ENCODE peak calls at places on chromosomes 11 and 22, in six cellular contexts. One of them, this sample, is unnamed. For H3K4me1, the result is how much of the 10 kb centered on the place peaks cover.

GRCh38 chr11:127939000-127939399 is 648.4 kb downstream of the ETS1 start:
- DNase-seq in PC-3: peak
- DNase-seq in fibroblast of lung: no peak
- DNase-seq in K562: no peak
- DNase-seq in neural progenitor cell: no peak
- DNase-seq in HCT116: no peak
- DNase-seq in this sample: no peak

GRCh38 chr11:132318421-132319157 is 948.2 kb downstream of the NTM start:
- DNase-seq in K562: no peak
- DNase-seq in HCT116: no peak
- DNase-seq in fibroblast of lung: peak
- DNase-seq in PC-3: peak
- DNase-seq in neural progenitor cell: no peak
- DNase-seq in this sample: no peak

GRCh38 chr22:16936625-16937024 is 71.4 kb downstream of the GAB4 start:
- DNase-seq in K562: no peak
- DNase-seq in fibroblast of lung: no peak
- DNase-seq in PC-3: no peak
- DNase-seq in HCT116: no peak
- DNase-seq in neural progenitor cell: no peak
- DNase-seq in this sample: no peak

GRCh38 chr11:46290598-46291309 is 13.3 kb downstream of the CREB3L1 start:
- DNase-seq in neural progenitor cell: peak
- DNase-seq in K562: peak
- DNase-seq in PC-3: peak
- DNase-seq in fibroblast of lung: peak
- DNase-seq in HCT116: no peak
- DNase-seq in this sample: no peak

GRCh38 chr22:49748514-49748913 is 79.2 kb downstream of the BRD1 start:
- DNase-seq in K562: no peak
- DNase-seq in PC-3: no peak
- DNase-seq in fibroblast of lung: no peak
- DNase-seq in neural progenitor cell: no peak
- DNase-seq in HCT116: no peak
- DNase-seq in this sample: no peak

GRCh38 chr22:26461188-26461810 is 22.3 kb downstream of the HPS4 start:
- DNase-seq in PC-3: peak
- DNase-seq in HCT116: peak
- DNase-seq in K562: peak
- DNase-seq in neural progenitor cell: peak
- DNase-seq in fibroblast of lung: peak
- DNase-seq in this sample: peak

GRCh38 chr11:80958414-80958813 is 1517.6 kb upstream of the TENM4 start:
- DNase-seq in HCT116: no peak
- DNase-seq in PC-3: peak
- DNase-seq in neural progenitor cell: no peak
- DNase-seq in fibroblast of lung: peak
- DNase-seq in K562: no peak
- DNase-seq in this sample: no peak

GRCh38 chr11:72738199-72739141 is 13.7 kb downstream of the ARAP1 start:
- DNase-seq in HCT116: no peak
- DNase-seq in neural progenitor cell: no peak
- DNase-seq in K562: peak
- DNase-seq in PC-3: peak
- DNase-seq in fibroblast of lung: peak
- DNase-seq in this sample: peak

GRCh38 chr11:117876341-117877119 is at the start of gene FXYD6:
- DNase-seq in K562: peak
- DNase-seq in HCT116: no peak
- DNase-seq in neural progenitor cell: peak
- DNase-seq in fibroblast of lung: peak
- DNase-seq in PC-3: no peak
- DNase-seq in this sample: no peak

GRCh38 chr22:48885271-48885918 is 942.3 kb downstream of the BRD1 start:
- DNase-seq in PC-3: no peak
- DNase-seq in HCT116: no peak
- DNase-seq in K562: no peak
- DNase-seq in fibroblast of lung: no peak
- DNase-seq in neural progenitor cell: no peak
- DNase-seq in this sample: no peak

GRCh38 chr11:16982809-16983208 is 31.4 kb downstream of the PLEKHA7 start:
- DNase-seq in K562: no peak
- DNase-seq in neural progenitor cell: no peak
- DNase-seq in PC-3: no peak
- DNase-seq in fibroblast of lung: no peak
- DNase-seq in HCT116: no peak
- DNase-seq in this sample: no peak

GRCh38 chr11:16979708-16980622 is 34.2 kb downstream of the PLEKHA7 start:
- DNase-seq in fibroblast of lung: no peak
- DNase-seq in PC-3: no peak
- DNase-seq in neural progenitor cell: peak
- DNase-seq in HCT116: no peak
- DNase-seq in K562: no peak
- DNase-seq in this sample: no peak

GRCh38 chr11:16984229-16984628 is 30.0 kb downstream of the PLEKHA7 start:
- DNase-seq in K562: no peak
- DNase-seq in fibroblast of lung: no peak
- DNase-seq in PC-3: no peak
- DNase-seq in HCT116: no peak
- DNase-seq in neural progenitor cell: no peak
- DNase-seq in this sample: no peak

GRCh38 chr11:16982256-16982671 is 31.9 kb downstream of the PLEKHA7 start:
- DNase-seq in fibroblast of lung: no peak
- DNase-seq in PC-3: no peak
- DNase-seq in HCT116: no peak
- DNase-seq in neural progenitor cell: no peak
- DNase-seq in K562: no peak
- DNase-seq in this sample: no peak

DNA sequence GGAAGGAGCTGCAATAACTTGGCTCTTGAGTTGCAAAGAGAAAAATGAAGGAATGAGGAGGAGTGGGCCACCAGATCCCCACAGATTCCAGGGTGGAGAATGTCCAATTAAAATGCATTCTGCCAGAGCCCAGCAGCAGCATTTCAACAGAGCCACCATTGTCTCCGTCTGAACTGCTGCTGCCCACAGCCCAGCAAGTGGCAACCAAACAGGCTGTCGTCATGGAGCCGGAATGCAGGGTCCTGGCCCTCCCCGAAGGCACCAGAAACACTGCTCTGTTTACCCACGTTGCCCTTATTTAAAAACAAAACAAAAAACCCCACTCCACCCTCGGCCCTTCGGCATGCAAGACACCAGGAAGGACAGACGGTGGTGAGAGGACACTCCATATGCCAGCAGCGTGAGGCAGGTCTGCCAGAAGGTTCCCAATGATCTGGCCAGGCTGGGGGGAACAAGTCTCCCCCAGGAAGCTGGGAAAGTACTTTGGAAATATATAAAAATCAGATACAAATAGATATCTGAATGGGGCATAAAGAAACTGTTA is 32.5 kb downstream of the PLEKHA7 start:
- DNase-seq in fibroblast of lung: peak
- DNase-seq in PC-3: no peak
- DNase-seq in HCT116: peak
- DNase-seq in neural progenitor cell: peak
- DNase-seq in K562: no peak
- DNase-seq in this sample: no peak
- H3K4me2 ChIP-seq in fibroblast of lung: no peak
- H3K4me2 ChIP-seq in PC-3: no peak
- H3K4me2 ChIP-seq in HCT116: peak
- H3K4me2 ChIP-seq in neural progenitor cell: peak
- H3K4me2 ChIP-seq in K562: no peak
- H3K4me2 ChIP-seq in this sample: no peak

DNA sequence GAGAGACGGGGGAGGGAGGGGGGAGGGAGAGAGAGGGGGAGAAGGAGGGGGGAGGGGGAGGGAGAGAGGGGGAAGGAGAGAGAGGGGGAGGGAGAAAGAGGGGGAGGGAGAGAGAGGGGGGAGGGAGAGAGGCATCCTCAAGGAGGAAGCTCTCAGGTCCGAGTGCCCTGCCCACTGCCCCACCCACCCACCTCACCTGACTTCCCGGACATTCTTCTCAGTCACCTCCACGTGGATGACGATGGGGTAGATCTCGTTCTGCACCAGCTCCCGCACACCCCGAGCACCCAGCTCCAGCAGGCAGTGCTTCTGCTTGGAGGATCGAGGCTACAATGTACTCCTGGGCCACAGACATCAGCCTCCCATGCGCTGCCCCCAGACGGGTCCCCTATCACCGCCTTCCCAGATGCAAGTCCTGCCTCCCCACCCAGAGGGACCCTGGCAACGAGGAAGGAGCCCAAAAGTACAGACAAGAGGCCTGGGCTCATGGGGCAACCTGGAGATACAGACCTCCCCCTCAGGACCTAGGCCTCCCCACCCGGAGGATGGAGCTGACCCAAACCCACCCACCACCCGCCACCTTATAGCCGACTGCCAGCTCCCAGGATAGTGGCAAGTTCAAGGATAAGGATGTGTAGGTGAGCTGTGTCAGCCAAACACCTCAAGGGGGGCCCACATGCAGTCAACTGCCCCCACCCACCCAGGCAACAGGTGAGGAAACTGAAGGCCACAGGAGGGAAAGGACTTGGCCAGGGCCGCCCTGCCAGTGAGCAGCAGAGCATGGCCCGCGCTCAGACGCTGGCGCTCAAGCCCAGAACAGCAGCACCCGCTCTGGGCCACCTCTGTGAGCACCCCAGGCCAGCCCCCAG is 5.6 kb upstream of the MFNG start:
- DNase-seq in K562: peak
- DNase-seq in PC-3: no peak
- DNase-seq in HCT116: no peak
- DNase-seq in fibroblast of lung: no peak
- DNase-seq in neural progenitor cell: no peak
- DNase-seq in this sample: peak
- H3K4me1 ChIP-seq in K562: under half
- H3K4me1 ChIP-seq in PC-3: under half
- H3K4me1 ChIP-seq in HCT116: under half
- H3K4me1 ChIP-seq in fibroblast of lung: under half
- H3K4me1 ChIP-seq in neural progenitor cell: under half
- H3K4me1 ChIP-seq in this sample: half or more

GRCh38 chr11:111715142-111715816 is 50.9 kb downstream of the PPP2R1B start:
- DNase-seq in HCT116: no peak
- DNase-seq in PC-3: no peak
- DNase-seq in neural progenitor cell: no peak
- DNase-seq in K562: no peak
- DNase-seq in fibroblast of lung: no peak
- DNase-seq in this sample: peak

GRCh38 chr11:111720801-111721494 is 45.2 kb downstream of the PPP2R1B start:
- DNase-seq in fibroblast of lung: no peak
- DNase-seq in HCT116: no peak
- DNase-seq in PC-3: no peak
- DNase-seq in neural progenitor cell: no peak
- DNase-seq in K562: no peak
- DNase-seq in this sample: no peak

GRCh38 chr11:111714522-111714921 is 51.7 kb downstream of the PPP2R1B start:
- DNase-seq in PC-3: no peak
- DNase-seq in HCT116: no peak
- DNase-seq in neural progenitor cell: no peak
- DNase-seq in fibroblast of lung: no peak
- DNase-seq in K562: no peak
- DNase-seq in this sample: peak

GRCh38 chr11:111719379-111719778 is 46.8 kb downstream of the PPP2R1B start:
- DNase-seq in K562: no peak
- DNase-seq in fibroblast of lung: peak
- DNase-seq in HCT116: no peak
- DNase-seq in neural progenitor cell: no peak
- DNase-seq in PC-3: peak
- DNase-seq in this sample: no peak

DNA sequence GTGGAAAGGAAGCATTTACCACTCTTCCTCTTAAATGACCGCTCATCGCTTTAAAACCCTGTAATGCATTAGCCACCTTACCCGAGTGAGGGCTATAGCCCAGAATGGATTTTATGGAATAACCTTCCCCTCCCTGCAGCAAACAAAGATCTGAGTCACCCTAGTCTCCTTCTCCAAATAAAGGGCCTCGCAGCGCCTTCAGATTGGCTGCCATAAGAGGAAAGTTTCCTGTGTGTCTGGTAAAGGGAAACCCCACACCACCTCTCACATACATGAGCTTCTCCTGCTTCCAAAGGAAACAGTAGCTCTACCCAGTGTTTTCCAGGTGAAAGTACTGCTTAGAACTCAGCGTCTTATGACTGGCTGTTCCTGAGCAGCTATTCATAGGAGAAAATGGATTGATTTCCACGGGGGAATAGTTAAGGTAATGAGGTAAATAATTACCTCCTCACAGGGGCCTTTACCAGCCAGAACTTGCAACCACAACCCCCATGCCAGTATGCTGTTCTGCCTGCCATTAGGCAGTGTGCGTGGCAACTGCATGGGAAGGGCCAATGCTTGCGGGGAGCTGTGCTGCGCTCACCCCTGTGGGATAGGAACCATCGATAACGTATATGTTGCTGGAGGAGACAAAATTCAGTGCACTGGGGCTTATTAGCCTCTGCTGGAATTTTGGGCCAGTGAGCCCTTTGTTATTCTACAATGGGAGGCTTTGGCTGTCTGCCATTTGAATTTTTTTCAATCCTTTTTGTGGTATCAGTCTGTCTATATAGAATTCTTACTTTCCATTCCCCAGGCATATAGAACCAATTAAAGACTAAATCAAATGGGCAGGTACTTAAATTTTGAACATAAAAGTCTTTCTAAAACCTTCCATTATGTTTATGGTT is 47.5 kb downstream of the PPP2R1B start:
- DNase-seq in neural progenitor cell: peak
- DNase-seq in PC-3: peak
- DNase-seq in fibroblast of lung: peak
- DNase-seq in K562: no peak
- DNase-seq in HCT116: no peak
- DNase-seq in this sample: no peak
- H3K4me2 ChIP-seq in neural progenitor cell: peak
- H3K4me2 ChIP-seq in PC-3: peak
- H3K4me2 ChIP-seq in fibroblast of lung: peak
- H3K4me2 ChIP-seq in K562: no peak
- H3K4me2 ChIP-seq in HCT116: no peak
- H3K4me2 ChIP-seq in this sample: no peak

DNA sequence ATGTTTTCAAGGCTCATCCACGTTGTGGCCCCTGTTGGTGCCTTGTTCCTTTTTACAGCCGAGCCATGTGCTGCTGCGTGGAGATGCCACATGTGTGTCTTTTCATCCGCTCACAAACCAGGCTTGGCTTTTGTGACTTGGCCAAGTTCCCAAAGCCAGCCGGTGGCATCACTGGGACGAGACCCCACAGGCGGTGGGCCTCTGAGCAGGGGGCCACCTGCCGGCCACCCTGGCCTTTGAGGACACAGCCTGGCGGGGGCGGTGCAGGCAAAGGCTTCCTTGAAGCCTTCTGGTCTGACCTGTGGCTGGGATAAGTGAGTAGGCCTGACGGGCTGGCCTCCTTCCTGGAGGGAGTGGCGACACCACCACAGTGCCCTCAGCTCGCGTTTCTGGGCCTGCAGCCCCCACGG is 10.6 kb downstream of the GRK2 start:
- DNase-seq in K562: peak
- DNase-seq in HCT116: no peak
- DNase-seq in neural progenitor cell: peak
- DNase-seq in PC-3: no peak
- DNase-seq in fibroblast of lung: peak
- DNase-seq in this sample: peak
- H3K4me1 ChIP-seq in K562: half or more
- H3K4me1 ChIP-seq in HCT116: under half
- H3K4me1 ChIP-seq in neural progenitor cell: under half
- H3K4me1 ChIP-seq in PC-3: under half
- H3K4me1 ChIP-seq in fibroblast of lung: under half
- H3K4me1 ChIP-seq in this sample: half or more

This sample was measured in OCI-LY7.